ENCODE peak calls at places on chromosome 17, in ten cellular contexts. J, Y, P, H, B, O, Q, U, E and Z are unnamed samples.

GRCh38 chr17:45828171-45829133 is 16.2 kb upstream of the SPPL2C start:
- DNase-seq in J (no peak), Y (no peak), P (peak), H (no peak), B (no peak), O (no peak), Q (no peak), U (no peak), E (no peak), Z (peak)

GRCh38 chr17:18974407-18975149 is 22.6 kb downstream of the SLC5A10 start:
- DNase-seq in J (no peak), Y (peak), P (no peak), H (no peak), B (no peak), O (no peak), Q (no peak), U (peak), E (no peak), Z (peak)

GRCh38 chr17:64120159-64120558 is 9.8 kb downstream of the ERN1 start:
- DNase-seq in J (no peak), Y (peak), P (no peak), H (no peak), B (no peak), O (no peak), Q (no peak), U (no peak), E (no peak), Z (peak)

GRCh38 chr17:19380551-19381284 is 2.4 kb downstream of the MAPK7 start:
- DNase-seq in J (no peak), Y (no peak), P (no peak), H (no peak), B (no peak), O (no peak), Q (no peak), U (no peak), E (no peak), Z (no peak)

GRCh38 chr17:27352481-27353460 is 58.9 kb downstream of the WSB1 start:
- DNase-seq in J (no peak), Y (peak), P (no peak), H (no peak), B (no peak), O (no peak), Q (peak), U (no peak), E (no peak), Z (no peak)

GRCh38 chr17:39261286-39261685 is 35.5 kb upstream of the STAC2 start:
- DNase-seq in J (no peak), Y (peak), P (no peak), H (no peak), B (no peak), O (no peak), Q (no peak), U (no peak), E (no peak), Z (no peak)

GRCh38 chr17:16662936-16663335 is 9.3 kb upstream of the ZNF624 start:
- DNase-seq in J (no peak), Y (no peak), P (no peak), H (no peak), B (no peak), O (no peak), Q (no peak), U (peak), E (no peak), Z (peak)

GRCh38 chr17:35875439-35876139 is 4.6 kb downstream of the CCL5 start:
- DNase-seq in J (no peak), Y (no peak), P (no peak), H (no peak), B (no peak), O (no peak), Q (no peak), U (no peak), E (no peak), Z (no peak)

GRCh38 chr17:71402661-71403141 is 718.1 kb upstream of the SOX9 start:
- DNase-seq in J (no peak), Y (no peak), P (no peak), H (no peak), B (no peak), O (no peak), Q (no peak), U (peak), E (no peak), Z (peak)

GRCh38 chr17:66677201-66677981 is 157.5 kb upstream of the CACNG5 start:
- DNase-seq in J (no peak), Y (no peak), P (no peak), H (peak), B (no peak), O (no peak), Q (peak), U (peak), E (no peak), Z (peak)

GRCh38 chr17:75720656-75721462 is at the start of gene ITGB4:
- DNase-seq in J (peak), Y (peak), P (peak), H (no peak), B (peak), O (peak), Q (no peak), U (peak), E (peak), Z (peak)

GRCh38 chr17:55577687-55578086 is 66.4 kb upstream of the SMIM36 start:
- DNase-seq in J (no peak), Y (peak), P (no peak), H (no peak), B (no peak), O (no peak), Q (no peak), U (peak), E (no peak), Z (no peak)

GRCh38 chr17:38896373-38896954 is 26.6 kb downstream of the LASP1 start:
- DNase-seq in J (no peak), Y (no peak), P (no peak), H (no peak), B (no peak), O (no peak), Q (no peak), U (no peak), E (no peak), Z (no peak)

GRCh38 chr17:61490540-61490975 is 38.3 kb downstream of the TBX4 start:
- DNase-seq in J (no peak), Y (no peak), P (peak), H (peak), B (peak), O (no peak), Q (peak), U (peak), E (no peak), Z (peak)

GRCh38 chr17:48927978-48928716 is 16.5 kb downstream of the SNF8 start:
- DNase-seq in J (no peak), Y (no peak), P (no peak), H (no peak), B (no peak), O (no peak), Q (no peak), U (no peak), E (no peak), Z (no peak)

GRCh38 chr17:69485126-69485724 is 70.7 kb downstream of the MAP2K6 start:
- DNase-seq in J (no peak), Y (no peak), P (no peak), H (no peak), B (no peak), O (no peak), Q (no peak), U (no peak), E (no peak), Z (no peak)

GRCh38 chr17:56786989-56787482 is 46.7 kb downstream of the C17orf67 start:
- DNase-seq in J (no peak), Y (peak), P (peak), H (peak), B (no peak), O (peak), Q (peak), U (peak), E (no peak), Z (peak)

GRCh38 chr17:43360376-43360738 is 38.4 kb upstream of the ARL4D start:
- DNase-seq in J (no peak), Y (peak), P (peak), H (peak), B (no peak), O (peak), Q (peak), U (no peak), E (peak), Z (peak)

GRCh38 chr17:64264891-64265290 is 1.8 kb upstream of the TEX2 start:
- DNase-seq in J (no peak), Y (no peak), P (no peak), H (no peak), B (no peak), O (no peak), Q (no peak), U (peak), E (no peak), Z (no peak)